ENCODE peak calls at places on chromosomes 12 and 14, in ten cellular contexts. I, S, R, C, M, Y, V, A, T and U are unnamed samples.

GRCh38 chr12:92141585-92142244 is 3.9 kb downstream of the BTG1 start:
- DNase-seq in M (no peak), V (no peak), R (no peak), I (peak; percentile 58), Y (no peak), T (no peak), A (no peak), C (no peak), S (no peak), U (no peak)

GRCh38 chr12:77382096-77382742 is 316.9 kb upstream of the E2F7 start:
- DNase-seq in T (no peak), C (no peak), S (no peak), A (no peak), Y (peak; percentile 4), V (no peak), I (no peak), M (no peak), R (no peak), U (no peak)

GRCh38 chr14:63663428-63664142 is 21.9 kb upstream of the WDR89 start:
- DNase-seq in M (no peak), Y (no peak), I (peak; percentile 16), V (no peak), A (no peak), T (no peak), S (no peak), C (no peak), R (no peak), U (peak; percentile 25)

GRCh38 chr12:109716092-109716479 is 2.5 kb downstream of the FAM222A start:
- DNase-seq in C (no peak), S (no peak), I (no peak), M (no peak), A (no peak), Y (no peak), T (no peak), V (no peak), R (no peak), U (no peak)

GRCh38 chr14:105316968-105317498 is 2.5 kb downstream of the PACS2 start:
- DNase-seq in Y (no peak), I (no peak), M (peak; percentile 71), V (peak; percentile 7), A (no peak), C (no peak), T (no peak), S (no peak), R (no peak), U (no peak)

GRCh38 chr14:97046991-97047390 is 249.8 kb downstream of the VRK1 start:
- DNase-seq in Y (no peak), R (no peak), M (no peak), T (no peak), S (no peak), I (no peak), C (no peak), V (no peak), A (no peak), U (no peak)

GRCh38 chr12:92538970-92539749 is 163.6 kb upstream of the PLEKHG7 start:
- DNase-seq in S (no peak), T (no peak), R (no peak), I (peak; percentile 51), C (peak; percentile 58), M (no peak), A (no peak), V (peak; percentile 28), Y (peak; percentile 96), U (peak; percentile 62)

GRCh38 chr12:132355742-132356681 is 26.6 kb upstream of the GALNT9 start:
- DNase-seq in A (no peak), T (peak; percentile 11), C (no peak), Y (no peak), S (no peak), M (no peak), R (no peak), I (no peak), V (no peak), U (no peak)

GRCh38 chr12:6532927-6533652 is 1.2 kb upstream of the GAPDH start:
- DNase-seq in C (peak; percentile 67), R (peak; percentile 58), M (peak; percentile 90), I (peak; percentile 71), V (no peak), Y (peak; percentile 72), S (peak; percentile 73), A (no peak), T (peak; percentile 71), U (peak; percentile 71)

GRCh38 chr14:67643671-67644070 is 24.0 kb downstream of the ARG2 start:
- DNase-seq in T (no peak), I (no peak), A (no peak), M (no peak), C (no peak), S (no peak), V (no peak), R (no peak), Y (no peak), U (no peak)

GRCh38 chr12:118611770-118612169 is 235.4 kb downstream of the SUDS3 start:
- DNase-seq in V (no peak), M (no peak), A (no peak), C (no peak), I (no peak), S (no peak), T (no peak), R (no peak), Y (no peak), U (no peak)

DNA sequence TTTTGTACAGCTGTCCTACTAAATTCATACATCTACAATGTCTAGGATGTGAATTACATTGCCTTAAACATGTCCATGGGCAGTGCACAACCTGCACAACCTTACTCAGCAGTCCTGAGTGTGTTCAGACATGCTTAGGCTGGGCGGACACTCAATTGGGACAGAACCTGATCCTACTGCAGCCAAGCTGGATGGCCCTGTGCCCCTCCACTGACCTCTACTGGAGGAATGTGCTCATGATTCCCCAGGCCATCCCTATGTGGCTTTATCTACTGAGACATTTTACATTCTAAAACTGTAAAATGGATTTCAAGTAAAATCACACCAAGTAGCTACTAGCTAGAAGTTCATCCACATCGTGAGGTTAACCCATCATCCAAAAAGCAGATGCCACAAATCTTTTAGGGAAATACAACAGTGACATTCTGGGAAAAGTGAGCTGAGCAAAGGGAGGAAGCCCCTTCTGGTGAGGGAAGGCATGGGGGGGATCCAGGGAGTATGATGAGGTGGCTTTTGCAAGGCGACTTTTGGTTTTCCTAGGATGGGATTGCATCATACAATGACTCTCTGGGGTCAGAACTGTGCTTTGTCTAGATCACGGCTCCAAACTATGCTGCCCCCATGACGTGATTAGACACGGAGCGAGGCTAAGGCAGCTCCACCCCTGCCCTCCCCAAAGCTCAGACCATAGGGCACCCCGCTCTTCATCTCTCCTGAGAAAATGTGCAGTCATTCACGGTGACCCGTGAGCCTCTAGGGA is 911.7 kb upstream of the TMEM132C start:
- DNase-seq in I (no peak), R (no peak), M (no peak), C (no peak), A (no peak), S (no peak), Y (peak; percentile 64), T (no peak), V (no peak), U (no peak)
- TF ChIP-seq CTCF in I (peak; percentile 49), R (no peak), M (no peak), C (no peak), A (no peak), S (peak; percentile 53), Y (peak; percentile 58), T (no peak), V (no peak), U (no peak)

GRCh38 chr12:122752464-122753212 is at the start of gene DENR:
- DNase-seq in Y (peak; percentile 99), R (peak; percentile 98), I (peak; percentile 100), C (peak; percentile 96), S (peak; percentile 100), T (peak; percentile 99), M (peak; percentile 99), A (peak; percentile 91), V (peak; percentile 93), U (peak; percentile 98)
- TF ChIP-seq CTCF in Y (peak; percentile 98), R (peak; percentile 91), I (peak; percentile 85), C (peak; percentile 95), S (peak; percentile 78), T (peak; percentile 56), M (peak; percentile 66), A (peak; percentile 62), V (peak; percentile 80), U (peak; percentile 94)

GRCh38 chr12:39375206-39375808 is 67.6 kb downstream of the KIF21A start:
- DNase-seq in Y (no peak), S (no peak), V (no peak), R (no peak), M (no peak), T (no peak), A (no peak), C (no peak), I (no peak), U (no peak)
- TF ChIP-seq CTCF in Y (no peak), S (peak; percentile 18), V (no peak), R (no peak), M (no peak), T (peak; percentile 34), A (no peak), C (no peak), I (no peak), U (no peak)

GRCh38 chr12:124834822-124835221 is 28.8 kb downstream of the SCARB1 start:
- DNase-seq in V (no peak), C (no peak), S (no peak), R (no peak), T (no peak), Y (no peak), I (no peak), M (no peak), A (no peak), U (no peak)

GRCh38 chr12:124831590-124831989 is 32.1 kb downstream of the SCARB1 start:
- DNase-seq in S (no peak), T (no peak), I (no peak), A (no peak), R (no peak), C (no peak), V (no peak), Y (no peak), M (no peak), U (no peak)

GRCh38 chr12:124832856-124833255 is 30.8 kb downstream of the SCARB1 start:
- DNase-seq in C (no peak), T (no peak), R (no peak), M (no peak), S (no peak), V (no peak), Y (no peak), I (no peak), A (no peak), U (no peak)

GRCh38 chr12:124835652-124836410 is 27.8 kb downstream of the SCARB1 start:
- DNase-seq in I (no peak), V (no peak), R (no peak), S (no peak), M (no peak), T (no peak), Y (no peak), A (no peak), C (no peak), U (no peak)

DNA sequence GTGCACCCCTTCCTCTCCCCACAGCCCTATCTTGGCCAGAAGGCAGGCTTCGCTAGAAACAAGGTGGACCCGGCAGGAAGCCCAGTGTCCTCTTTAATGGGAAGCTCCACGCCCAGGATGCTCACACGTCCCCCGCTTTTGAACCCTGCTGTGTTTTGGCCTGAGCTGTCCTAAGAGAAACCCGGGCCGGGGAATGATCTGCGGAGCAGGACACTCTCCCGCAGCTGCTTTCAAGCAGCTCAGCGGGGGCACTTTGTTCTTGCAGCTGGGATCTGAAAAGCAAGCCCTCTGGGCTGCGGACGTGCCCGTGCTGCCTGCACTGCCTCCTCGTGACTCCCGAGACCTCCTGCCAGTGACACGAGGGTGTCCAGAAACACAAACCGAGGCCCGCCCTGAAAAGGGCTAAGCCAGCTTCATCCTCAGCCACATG is 30.0 kb downstream of the SCARB1 start:
- DNase-seq in M (peak; percentile 77), R (no peak), T (peak; percentile 53), A (no peak), V (no peak), S (peak; percentile 41), C (no peak), Y (no peak), I (no peak), U (no peak)
- TF ChIP-seq CTCF in M (no peak), R (no peak), T (no peak), A (no peak), V (no peak), S (no peak), C (no peak), Y (no peak), I (no peak), U (no peak)